ENCODE peak calls at places on chromosomes 2 and 18, in five cellular contexts. J is endothelial cell, H is K562, U is astrocyte, F is H9. D is an unnamed sample.

GRCh38 chr2:189829092-189829843 is 45.0 kb downstream of the PMS1 start:
- DNase-seq in J (no peak), H (no peak), U (peak), F (no peak), D (no peak)

GRCh38 chr18:47990981-47991380 is 60.5 kb upstream of the SMAD2 start:
- DNase-seq in J (no peak), H (no peak), U (no peak), F (no peak), D (no peak)

GRCh38 chr2:155494744-155495143 is 796.2 kb downstream of the KCNJ3 start:
- DNase-seq in J (no peak), H (no peak), U (no peak), F (no peak), D (no peak)

GRCh38 chr2:26968001-26968400 is 2.4 kb upstream of the MAPRE3 start:
- DNase-seq in J (no peak), H (no peak), U (peak), F (no peak), D (no peak)

GRCh38 chr2:178064051-178064450 is 8.5 kb downstream of the PDE11A start:
- DNase-seq in J (no peak), H (no peak), U (no peak), F (no peak), D (no peak)

GRCh38 chr18:58671941-58672565 is 788 bp downstream of the MALT1 start:
- DNase-seq in J (no peak), H (no peak), U (peak), F (no peak), D (peak)

GRCh38 chr2:231877533-231878456 is 48.4 kb downstream of the NPPC start:
- DNase-seq in J (no peak), H (no peak), U (peak), F (no peak), D (no peak)

GRCh38 chr2:70767094-70767698 is 804 bp downstream of the ADD2 start:
- DNase-seq in J (peak), H (peak), U (no peak), F (peak), D (peak)

GRCh38 chr18:73663581-73663980 is 484.1 kb downstream of the FBXO15 start:
- DNase-seq in J (no peak), H (no peak), U (no peak), F (no peak), D (no peak)

GRCh38 chr2:37925063-37925897 is at the start of gene RMDN2:
- DNase-seq in J (peak), H (peak), U (peak), F (peak), D (peak)
- TF ChIP-seq CTCF in J (no peak), H (no peak), U (no peak), F (no peak), D (no peak)

GRCh38 chr18:55996726-55997125 is 408.7 kb upstream of the TCF4 start:
- DNase-seq in J (no peak), H (no peak), U (no peak), F (no peak), D (no peak)

GRCh38 chr18:55999641-56000040 is 411.6 kb upstream of the TCF4 start:
- DNase-seq in J (no peak), H (no peak), U (no peak), F (no peak), D (no peak)

GRCh38 chr18:55997156-55997561 is 409.2 kb upstream of the TCF4 start:
- DNase-seq in J (no peak), H (no peak), U (no peak), F (no peak), D (no peak)

GRCh38 chr18:56000041-56000440 is 412.0 kb upstream of the TCF4 start:
- DNase-seq in J (no peak), H (no peak), U (no peak), F (no peak), D (no peak)

GRCh38 chr18:55998071-55998522 is 410.1 kb upstream of the TCF4 start:
- DNase-seq in J (no peak), H (no peak), U (peak), F (peak), D (no peak)
- TF ChIP-seq CTCF in J (no peak), H (no peak), U (no peak), F (peak), D (no peak)

GRCh38 chr2:135785032-135785431 is 43.4 kb downstream of the UBXN4 start:
- DNase-seq in J (no peak), H (peak), U (no peak), F (no peak), D (no peak)
- TF ChIP-seq CTCF in J (peak), H (peak), U (peak), F (no peak), D (peak)

GRCh38 chr2:232982926-232983668 is 30.0 kb downstream of the NGEF start:
- DNase-seq in J (peak), H (peak), U (no peak), F (peak), D (no peak)
- TF ChIP-seq CTCF in J (no peak), H (peak), U (no peak), F (peak), D (no peak)

DNA sequence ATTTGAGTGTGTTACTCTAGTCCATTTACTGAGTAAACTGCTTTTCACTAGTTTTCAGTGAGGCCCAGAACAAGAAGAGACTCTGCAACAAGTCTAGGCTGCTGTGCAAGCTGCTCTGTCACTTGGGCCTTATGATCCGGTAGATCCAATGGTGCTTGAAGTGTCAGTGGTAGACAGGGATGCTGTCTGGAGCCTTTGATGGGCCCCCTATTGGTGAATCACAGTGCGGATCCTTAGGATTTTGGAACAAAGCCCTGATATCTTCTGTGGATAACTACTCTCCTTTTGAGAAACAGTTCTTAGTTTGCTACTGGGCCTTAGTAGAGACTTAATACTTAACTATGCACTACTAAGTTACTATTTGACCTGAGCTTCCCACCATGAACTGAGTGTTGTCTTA is 150.2 kb downstream of the TMEFF2 start:
- DNase-seq in J (no peak), H (no peak), U (no peak), F (no peak), D (no peak)
- TF ChIP-seq CTCF in J (no peak), H (no peak), U (no peak), F (peak), D (no peak)

GRCh38 chr2:20446917-20447436 is at the start of gene RHOB:
- DNase-seq in J (peak), H (peak), U (peak), F (peak), D (peak)
- TF ChIP-seq CTCF in J (no peak), H (no peak), U (no peak), F (no peak), D (no peak)